ENCODE peak calls at places on chromosomes 7 and 10, in six cellular contexts. L, X, N, S, G and E are unnamed samples.

GRCh38 chr7:114128880-114129279 is 210.1 kb upstream of the PPP1R3A start:
- DNase-seq in L (no peak), X (no peak), N (no peak), S (no peak), G (no peak), E (no peak)

GRCh38 chr7:117025891-117026290 is 72.6 kb downstream of the ST7 start:
- DNase-seq in L (no peak), X (no peak), N (no peak), S (no peak), G (no peak), E (no peak)

GRCh38 chr7:47472444-47473157 is 109.3 kb downstream of the TNS3 start:
- DNase-seq in L (no peak), X (no peak), N (no peak), S (no peak), G (no peak), E (no peak)

GRCh38 chr7:30173058-30173897 is 38.5 kb downstream of the MTURN start:
- DNase-seq in L (peak), X (peak), N (no peak), S (peak), G (peak), E (no peak)

GRCh38 chr7:42262907-42263466 is 26.0 kb upstream of the GLI3 start:
- DNase-seq in L (peak), X (peak), N (no peak), S (no peak), G (peak), E (no peak)

GRCh38 chr10:124152139-124152780 is 58.9 kb upstream of the CHST15 start:
- DNase-seq in L (peak), X (peak), N (no peak), S (peak), G (no peak), E (no peak)

GRCh38 chr10:102646610-102647432 is 2.5 kb downstream of the TRIM8 start:
- DNase-seq in L (peak), X (peak), N (peak), S (no peak), G (no peak), E (no peak)

GRCh38 chr10:33103980-33104379 is 145.9 kb upstream of the ITGB1 start:
- DNase-seq in L (no peak), X (no peak), N (no peak), S (no peak), G (no peak), E (no peak)

GRCh38 chr7:106099539-106099938 is 12.6 kb downstream of the SYPL1 start:
- DNase-seq in L (no peak), X (no peak), N (no peak), S (no peak), G (no peak), E (no peak)

GRCh38 chr7:18564779-18565178 is 69.2 kb downstream of the HDAC9 start:
- DNase-seq in L (no peak), X (no peak), N (no peak), S (no peak), G (no peak), E (no peak)

GRCh38 chr10:6162589-6163356 is 40.0 kb upstream of the PFKFB3 start:
- DNase-seq in L (no peak), X (no peak), N (no peak), S (no peak), G (no peak), E (no peak)

GRCh38 chr7:98617051-98617959 is at the start of gene NPTX2:
- DNase-seq in L (peak), X (peak), N (no peak), S (no peak), G (no peak), E (no peak)

GRCh38 chr7:157684596-157685429 is 348.0 kb downstream of the DNAJB6 start:
- DNase-seq in L (no peak), X (no peak), N (no peak), S (no peak), G (no peak), E (no peak)

GRCh38 chr10:6580279-6581029 is 378 bp upstream of the PRKCQ start:
- DNase-seq in L (peak), X (peak), N (peak), S (peak), G (peak), E (peak)

GRCh38 chr10:69004821-69005220 is 16.2 kb downstream of the KIFBP start:
- DNase-seq in L (no peak), X (peak), N (no peak), S (peak), G (peak), E (no peak)

DNA sequence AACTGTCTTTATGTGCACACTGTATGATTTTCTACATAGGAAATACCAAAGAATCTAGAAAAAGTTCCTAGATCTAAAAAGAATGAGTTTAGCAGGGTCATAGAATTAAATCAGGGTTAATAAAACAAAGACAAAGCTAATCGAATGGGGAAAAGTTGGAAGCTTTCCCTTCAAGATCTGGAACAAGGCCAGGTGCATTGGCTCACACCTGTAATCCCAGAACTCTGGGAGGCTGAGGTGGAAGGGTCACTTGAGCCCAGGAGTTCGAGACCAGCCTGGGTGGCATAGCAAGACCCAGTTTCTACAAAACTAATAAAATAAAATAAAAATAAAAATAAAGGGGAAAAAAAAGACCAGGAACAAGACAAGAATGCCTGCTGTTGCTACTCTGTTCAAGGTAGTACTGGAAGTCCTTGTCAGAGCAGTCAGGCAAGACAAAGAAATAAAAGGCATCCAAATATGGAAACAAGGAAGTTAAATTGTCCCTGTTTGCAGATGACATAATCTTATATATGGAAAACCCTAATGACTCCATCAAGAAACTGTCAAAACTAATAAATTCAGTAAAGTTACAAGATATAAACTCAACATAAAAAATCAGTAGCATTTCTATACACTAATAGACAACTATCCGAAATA is 76.1 kb upstream of the RHEB start:
- DNase-seq in L (no peak), X (no peak), N (no peak), S (no peak), G (no peak), E (no peak)
- TF ChIP-seq CTCF in L (no peak), X (no peak), N (no peak), S (no peak), G (no peak), E (no peak)

GRCh38 chr10:8216893-8217292 is 162.4 kb downstream of the GATA3 start:
- DNase-seq in L (no peak), X (no peak), N (no peak), S (no peak), G (no peak), E (no peak)

GRCh38 chr10:8214587-8214986 is 160.1 kb downstream of the GATA3 start:
- DNase-seq in L (no peak), X (no peak), N (no peak), S (no peak), G (no peak), E (no peak)

GRCh38 chr10:8206882-8207281 is 152.4 kb downstream of the GATA3 start:
- DNase-seq in L (no peak), X (no peak), N (no peak), S (no peak), G (no peak), E (no peak)

GRCh38 chr10:8213735-8214134 is 159.2 kb downstream of the GATA3 start:
- DNase-seq in L (no peak), X (no peak), N (no peak), S (no peak), G (no peak), E (no peak)

GRCh38 chr10:8211631-8212030 is 157.1 kb downstream of the GATA3 start:
- DNase-seq in L (no peak), X (no peak), N (no peak), S (no peak), G (no peak), E (no peak)
- H3K27ac ChIP-seq in L (no peak), X (no peak), N (no peak), S (no peak), G (no peak), E (no peak)

GRCh38 chr10:58464956-58465355 is 47.7 kb upstream of the BICC1 start:
- DNase-seq in L (no peak), X (no peak), N (no peak), S (no peak), G (no peak), E (no peak)
- TF ChIP-seq CTCF in L (no peak), X (no peak), N (no peak), S (no peak), G (no peak), E (no peak)

GRCh38 chr7:81871606-81872265 is 101.9 kb upstream of the HGF start:
- DNase-seq in L (no peak), X (no peak), N (no peak), S (no peak), G (no peak), E (no peak)
- H3K27ac ChIP-seq in L (no peak), X (no peak), N (no peak), S (no peak), G (no peak), E (no peak)

GRCh38 chr10:94602729-94603515 is 57.3 kb downstream of the HELLS start:
- DNase-seq in L (no peak), X (no peak), N (no peak), S (no peak), G (no peak), E (no peak)
- TF ChIP-seq CTCF in L (no peak), X (no peak), N (no peak), S (no peak), G (no peak), E (no peak)

GRCh38 chr7:82087099-82087498 is 317.3 kb upstream of the HGF start:
- DNase-seq in L (no peak), X (no peak), N (no peak), S (no peak), G (no peak), E (no peak)

GRCh38 chr7:82091126-82091682 is 321.4 kb upstream of the HGF start:
- DNase-seq in L (no peak), X (no peak), N (no peak), S (no peak), G (no peak), E (no peak)
- H3K27ac ChIP-seq in L (no peak), X (no peak), N (no peak), S (no peak), G (no peak), E (no peak)

DNA sequence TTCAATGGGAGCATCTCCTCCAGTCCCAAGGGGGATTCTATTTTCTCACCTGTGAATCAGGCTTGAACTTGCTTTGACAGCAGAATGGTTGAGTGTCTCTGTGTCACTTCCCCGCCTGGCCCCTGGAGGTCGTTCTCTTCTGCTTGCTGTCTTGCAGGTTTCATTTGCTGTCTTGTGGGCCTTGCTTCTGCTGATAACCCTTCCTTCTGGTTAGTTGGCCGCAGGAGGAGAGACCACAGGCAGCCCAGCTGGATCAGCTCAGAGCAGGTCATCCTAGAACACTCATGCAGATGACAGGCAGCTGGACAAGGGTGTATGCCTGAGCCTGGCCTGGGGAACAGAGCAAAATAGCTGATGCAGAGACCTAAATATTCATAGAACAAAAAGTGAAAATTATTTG is 344.2 kb upstream of the ADARB2 start:
- DNase-seq in L (no peak), X (no peak), N (no peak), S (no peak), G (no peak), E (no peak)
- TF ChIP-seq CTCF in L (no peak), X (no peak), N (no peak), S (no peak), G (no peak), E (no peak)

GRCh38 chr10:11601670-11602069 is 9.8 kb downstream of the USP6NL start:
- DNase-seq in L (no peak), X (no peak), N (no peak), S (no peak), G (no peak), E (no peak)

GRCh38 chr10:11603741-11604140 is 7.7 kb downstream of the USP6NL start:
- DNase-seq in L (no peak), X (no peak), N (no peak), S (no peak), G (no peak), E (no peak)

GRCh38 chr10:11602357-11602756 is 9.1 kb downstream of the USP6NL start:
- DNase-seq in L (no peak), X (no peak), N (no peak), S (no peak), G (no peak), E (no peak)

GRCh38 chr10:11604742-11605650 is 6.5 kb downstream of the USP6NL start:
- DNase-seq in L (no peak), X (no peak), N (no peak), S (no peak), G (no peak), E (no peak)

GRCh38 chr10:11602919-11603523 is 8.4 kb downstream of the USP6NL start:
- DNase-seq in L (no peak), X (no peak), N (no peak), S (no peak), G (no peak), E (no peak)
- H3K27ac ChIP-seq in L (no peak), X (no peak), N (no peak), S (no peak), G (no peak), E (no peak)

DNA sequence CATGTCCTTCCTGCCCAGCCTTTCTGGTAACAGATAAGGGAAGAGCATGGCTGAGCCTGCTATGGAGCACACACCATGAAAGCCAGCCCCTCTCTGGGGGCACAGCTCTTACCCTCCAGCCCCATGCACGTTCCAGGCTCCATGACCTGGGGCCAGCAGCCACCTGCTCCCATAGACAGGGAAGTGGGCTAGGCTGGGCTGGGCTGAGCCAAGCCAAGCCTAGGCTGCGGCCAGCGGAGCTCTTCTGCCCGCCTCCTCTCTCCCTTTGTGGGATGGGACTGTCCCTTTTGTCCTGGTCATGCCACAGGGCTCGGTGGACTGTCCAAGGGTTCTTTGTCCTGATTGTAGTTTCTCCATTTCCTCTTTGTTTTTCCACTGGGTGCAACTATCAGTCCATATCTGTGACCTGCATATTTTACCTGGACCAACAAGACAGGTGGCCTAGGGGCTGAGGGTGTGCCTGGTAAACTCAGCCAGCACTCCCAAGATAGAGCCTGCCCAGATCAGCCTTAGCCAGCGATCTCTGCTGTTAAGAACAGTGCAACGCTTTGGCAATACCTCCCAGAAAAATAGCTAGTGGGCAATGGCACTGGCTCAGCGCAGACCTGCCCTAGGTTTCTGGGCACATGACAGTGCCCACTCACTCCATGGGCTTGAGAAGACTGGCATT is 97.2 kb upstream of the BTBD16 start:
- DNase-seq in L (no peak), X (no peak), N (no peak), S (no peak), G (no peak), E (no peak)
- TF ChIP-seq CTCF in L (no peak), X (no peak), N (no peak), S (no peak), G (no peak), E (no peak)